ENCODE peak calls at places on chromosomes 16 and 17, in five cellular contexts. M, Z, E, R and N are unnamed samples. For H3K4me1, the result is how much of the 10 kb centered on the place peaks cover.

GRCh38 chr17:68033636-68034451 is 1.7 kb upstream of the KPNA2 start:
- DNase-seq in M (peak), Z (peak), E (peak), R (peak), N (peak)

GRCh38 chr16:30615358-30616076 is 5.3 kb upstream of the ZNF689 start:
- DNase-seq in M (no peak), Z (peak), E (peak), R (peak), N (peak)

GRCh38 chr16:22353188-22353919 is 21.1 kb downstream of the CDR2 start:
- DNase-seq in M (peak), Z (no peak), E (peak), R (peak), N (peak)

GRCh38 chr17:63694229-63694973 is 5.5 kb downstream of the LIMD2 start:
- DNase-seq in M (no peak), Z (no peak), E (no peak), R (no peak), N (no peak)

GRCh38 chr17:40901981-40902862 is 17.2 kb upstream of the KRT20 start:
- DNase-seq in M (no peak), Z (peak), E (no peak), R (peak), N (no peak)

GRCh38 chr16:66502020-66502913 is 47.7 kb downstream of the TK2 start:
- DNase-seq in M (no peak), Z (no peak), E (no peak), R (peak), N (peak)

GRCh38 chr16:5108505-5109158 is 11.0 kb upstream of the EEF2KMT start:
- DNase-seq in M (no peak), Z (no peak), E (no peak), R (no peak), N (no peak)

GRCh38 chr16:68503334-68503733 is 35.8 kb upstream of the ZFP90 start:
- DNase-seq in M (no peak), Z (no peak), E (no peak), R (peak), N (no peak)

GRCh38 chr16:79757163-79757562 is 156.6 kb upstream of the MAF start:
- DNase-seq in M (no peak), Z (no peak), E (peak), R (no peak), N (no peak)

GRCh38 chr17:66707051-66707450 is 127.9 kb upstream of the CACNG5 start:
- DNase-seq in M (no peak), Z (no peak), E (no peak), R (no peak), N (no peak)

GRCh38 chr17:77125432-77125901 is 15.3 kb upstream of the SEC14L1 start:
- DNase-seq in M (peak), Z (peak), E (no peak), R (peak), N (peak)

GRCh38 chr17:40582328-40582901 is 17.1 kb upstream of the CCR7 start:
- DNase-seq in M (no peak), Z (no peak), E (no peak), R (no peak), N (no peak)

GRCh38 chr17:34299918-34300600 is 14.5 kb downstream of the CCL11 start:
- DNase-seq in M (peak), Z (no peak), E (no peak), R (peak), N (peak)

GRCh38 chr17:50170662-50171370 is 5.0 kb downstream of the SGCA start:
- DNase-seq in M (peak), Z (no peak), E (no peak), R (no peak), N (no peak)

GRCh38 chr16:80509872-80510271 is 30.9 kb upstream of the DYNLRB2 start:
- DNase-seq in M (no peak), Z (no peak), E (no peak), R (no peak), N (no peak)

GRCh38 chr17:77546772-77547201 is 406.0 kb downstream of the SEC14L1 start:
- DNase-seq in M (peak), Z (no peak), E (no peak), R (no peak), N (no peak)

GRCh38 chr16:18803569-18804462 is 2.5 kb upstream of the ARL6IP1 start:
- DNase-seq in M (peak), Z (no peak), E (no peak), R (peak), N (peak)

GRCh38 chr16:81831722-81832126 is 52.6 kb downstream of the PLCG2 start:
- DNase-seq in M (peak), Z (no peak), E (peak), R (peak), N (no peak)

GRCh38 chr17:83180264-83180995 is 101.0 kb downstream of the METRNL start:
- DNase-seq in M (no peak), Z (no peak), E (no peak), R (no peak), N (no peak)

GRCh38 chr16:3282103-3282746 is 1.1 kb upstream of the ZNF263 start:
- DNase-seq in M (peak), Z (peak), E (peak), R (peak), N (peak)

GRCh38 chr17:49015924-49016774 is 19.0 kb downstream of the IGF2BP1 start:
- DNase-seq in M (no peak), Z (peak), E (no peak), R (peak), N (no peak)
- H3K4me1 ChIP-seq in M (under half), Z (half or more), E (under half), R (under half), N (under half)

GRCh38 chr17:76023900-76024237 is 3.2 kb downstream of the EVPL start:
- DNase-seq in M (no peak), Z (no peak), E (no peak), R (no peak), N (no peak)
- H3K4me2 ChIP-seq in M (no peak), Z (no peak), E (no peak), R (no peak), N (no peak)

DNA sequence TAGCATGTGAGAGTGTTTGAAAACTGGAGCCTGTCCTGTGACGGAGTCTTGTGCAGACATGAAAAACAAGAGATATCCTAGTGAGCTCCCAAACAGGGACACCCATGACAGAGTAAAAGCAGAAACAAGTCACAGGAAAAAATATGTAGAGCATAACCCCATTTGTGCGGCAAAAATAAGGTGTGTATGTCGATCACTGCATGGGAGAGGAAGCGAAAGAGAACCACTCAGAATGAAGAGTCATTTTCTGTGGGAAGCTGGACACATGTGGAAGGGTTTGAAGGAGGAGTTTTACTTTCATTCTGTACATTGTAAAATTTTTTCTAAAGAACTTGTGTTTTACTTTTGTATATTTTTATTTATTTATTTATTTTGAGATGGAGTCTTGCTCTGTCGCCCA is 72.1 kb downstream of the JPH3 start:
- DNase-seq in M (no peak), Z (no peak), E (no peak), R (no peak), N (peak)
- H3K4me1 ChIP-seq in M (under half), Z (under half), E (under half), R (under half), N (under half)

GRCh38 chr16:72372082-72372615 is 200.2 kb upstream of the PMFBP1 start:
- DNase-seq in M (no peak), Z (no peak), E (no peak), R (no peak), N (no peak)
- H3K4me2 ChIP-seq in M (no peak), Z (no peak), E (no peak), R (peak), N (no peak)

GRCh38 chr17:59641799-59642484 is 22.2 kb downstream of the CLTC start:
- DNase-seq in M (peak), Z (no peak), E (no peak), R (no peak), N (no peak)
- H3K4me1 ChIP-seq in M (under half), Z (under half), E (under half), R (under half), N (under half)

GRCh38 chr17:19239544-19239943 is 2.4 kb downstream of the EPN2 start:
- DNase-seq in M (peak), Z (no peak), E (no peak), R (peak), N (no peak)
- H3K4me2 ChIP-seq in M (peak), Z (peak), E (no peak), R (no peak), N (no peak)

DNA sequence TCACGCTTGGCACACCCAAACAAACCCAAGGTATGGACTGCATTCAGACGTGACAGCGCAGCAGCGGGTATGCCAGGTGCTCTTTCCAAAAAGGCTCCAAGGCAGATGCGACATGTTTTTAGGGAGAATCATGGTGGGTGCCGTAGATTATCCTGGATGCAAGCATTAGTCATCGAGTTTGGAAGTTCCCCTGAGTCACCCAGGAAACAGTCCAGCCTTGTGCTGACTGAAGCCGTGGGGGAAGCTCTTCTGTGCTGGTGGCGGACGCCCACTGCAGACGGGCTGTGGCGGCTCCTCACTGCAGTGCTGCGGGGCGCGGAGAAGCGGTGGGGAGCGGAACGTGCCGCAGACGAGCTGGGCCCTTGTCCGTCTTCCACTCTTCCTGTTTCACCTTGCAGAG is 13.9 kb downstream of the JPT2 start:
- DNase-seq in M (peak), Z (peak), E (no peak), R (peak), N (peak)
- H3K4me1 ChIP-seq in M (under half), Z (half or more), E (under half), R (under half), N (under half)

GRCh38 chr16:9079430-9079812 is 12.0 kb upstream of the HAPSTR1 start:
- DNase-seq in M (no peak), Z (no peak), E (no peak), R (no peak), N (no peak)
- H3K4me2 ChIP-seq in M (no peak), Z (no peak), E (no peak), R (no peak), N (no peak)

DNA sequence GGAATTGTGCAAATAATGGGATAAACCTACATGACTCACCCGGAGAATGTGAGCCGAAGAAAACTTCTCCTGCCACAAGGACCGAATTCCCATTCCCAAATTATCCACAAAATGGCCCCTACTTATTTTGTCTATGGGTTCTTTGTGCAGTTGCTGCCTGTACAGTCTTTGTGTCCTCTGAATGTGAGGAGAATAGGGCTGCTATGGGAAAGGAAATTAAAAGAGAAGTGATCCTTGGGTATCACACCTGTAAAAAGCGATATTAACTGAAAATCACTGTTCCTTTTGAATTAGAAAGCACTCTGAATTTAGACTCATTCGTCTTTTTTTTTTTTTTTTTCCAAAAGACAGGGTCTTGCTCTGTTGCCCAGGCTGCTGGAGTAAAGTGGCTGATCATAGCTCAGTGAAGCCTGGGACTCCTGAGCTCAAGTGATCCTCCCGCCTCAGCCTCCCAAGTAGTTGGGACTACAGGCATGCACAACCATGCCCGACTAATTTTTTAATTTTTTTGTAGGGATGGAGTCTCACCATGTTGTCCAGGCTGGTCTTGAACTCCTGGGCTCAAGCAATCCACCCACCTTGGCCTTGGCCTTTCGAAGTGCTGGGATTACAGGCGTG is 45.4 kb downstream of the CHD9 start:
- DNase-seq in M (no peak), Z (no peak), E (no peak), R (no peak), N (no peak)
- H3K4me1 ChIP-seq in M (under half), Z (under half), E (under half), R (under half), N (under half)